ENCODE peak calls at places on chromosomes 12 and 14, in four cellular contexts. G is H1, L is heart right ventricle, C is fibroblast of lung. I is an unnamed sample.
A peak's percentile ranks its signal among the peaks of the same experiment; 100 is the strongest.

GRCh38 chr12:69570545-69571399 is 14.5 kb upstream of the CCT2 start:
- DNase-seq in C (peak; percentile 69), L (peak; percentile 56), G (peak; percentile 63), I (peak; percentile 55)

GRCh38 chr14:24941719-24942118 is 108.2 kb downstream of the STXBP6 start:
- DNase-seq in C (no peak), L (no peak), G (no peak), I (no peak)

GRCh38 chr14:66087231-66087630 is 398.9 kb upstream of the CCDC196 start:
- DNase-seq in G (no peak), L (no peak), C (peak; percentile 34), I (peak; percentile 20)

GRCh38 chr14:77253333-77254190 is 17.4 kb downstream of the NGB start:
- DNase-seq in L (no peak), G (no peak), C (no peak), I (no peak)

GRCh38 chr12:85575115-85576096 is 260.8 kb downstream of the RASSF9 start:
- DNase-seq in C (peak; percentile 48), G (peak; percentile 56), L (peak; percentile 50), I (peak; percentile 20)

GRCh38 chr14:100035700-100036099 is 29.5 kb upstream of the EVL start:
- DNase-seq in L (no peak), C (no peak), G (no peak), I (no peak)

GRCh38 chr12:108228746-108229145 is 99.7 kb downstream of the WSCD2 start:
- DNase-seq in L (no peak), C (no peak), G (no peak), I (no peak)

GRCh38 chr14:75283162-75283883 is 4.7 kb downstream of the FOS start:
- DNase-seq in L (no peak), G (no peak), C (peak; percentile 56), I (peak; percentile 73)

GRCh38 chr12:20830456-20830855 is 20.0 kb downstream of the SLCO1B3 start:
- DNase-seq in G (no peak), C (no peak), L (no peak), I (no peak)

GRCh38 chr14:100532154-100532915 is 54.9 kb downstream of the BEGAIN start:
- DNase-seq in C (peak; percentile 84), G (no peak), L (peak; percentile 1), I (peak; percentile 81)

GRCh38 chr12:70487440-70487839 is 121.3 kb downstream of the KCNMB4 start:
- DNase-seq in L (no peak), C (peak; percentile 57), G (no peak), I (peak; percentile 44)

GRCh38 chr14:45261209-45261608 is 8.2 kb upstream of the MIS18BP1 start:
- DNase-seq in C (no peak), G (no peak), L (no peak), I (no peak)

GRCh38 chr14:103194256-103195045 is 71.2 kb downstream of the TNFAIP2 start:
- DNase-seq in L (no peak), G (no peak), C (peak; percentile 67), I (peak; percentile 63)

GRCh38 chr14:67962215-67962644 is 142.7 kb downstream of the RAD51B start:
- DNase-seq in C (no peak), L (no peak), G (no peak), I (no peak)

GRCh38 chr14:101005447-101005846 is 101.9 kb upstream of the RTL1 start:
- DNase-seq in G (peak; percentile 35), C (no peak), L (no peak), I (no peak)

GRCh38 chr12:123149088-123149827 is 1.6 kb downstream of the PITPNM2 start:
- DNase-seq in C (no peak), L (no peak), G (no peak), I (no peak)

GRCh38 chr12:21827135-21827534 is 52.6 kb upstream of the KCNJ8 start:
- DNase-seq in C (no peak), L (no peak), G (no peak), I (no peak)

GRCh38 chr12:109783135-109783964 is 49.8 kb downstream of the TRPV4 start:
- DNase-seq in L (no peak), G (no peak), C (no peak), I (no peak)

GRCh38 chr14:68444449-68445168 is 348.3 kb downstream of the ZFP36L1 start:
- DNase-seq in L (peak; percentile 25), G (no peak), C (peak; percentile 79), I (peak; percentile 74)

GRCh38 chr12:8658361-8658760 is 4.3 kb downstream of the MFAP5 start:
- DNase-seq in L (no peak), G (no peak), C (peak; percentile 98), I (peak; percentile 98)

GRCh38 chr14:104437703-104438102 is 141.9 kb upstream of the C14orf180 start:
- DNase-seq in C (no peak), G (no peak), L (no peak), I (no peak)

GRCh38 chr12:51419473-51420228 is 5.0 kb upstream of the SLC4A8 start:
- DNase-seq in L (no peak), G (no peak), C (peak; percentile 7), I (no peak)

GRCh38 chr12:6089041-6089823 is 35.2 kb downstream of the VWF start:
- DNase-seq in L (no peak), G (no peak), C (peak; percentile 75), I (peak; percentile 62)

GRCh38 chr12:13229504-13229903 is 33.0 kb downstream of the EMP1 start:
- DNase-seq in C (no peak), G (no peak), L (no peak), I (no peak)

GRCh38 chr14:93996130-93996695 is 888 bp upstream of the CCDC197 start:
- DNase-seq in C (no peak), G (no peak), L (no peak), I (no peak)

GRCh38 chr12:96237465-96238077 is 43.4 kb downstream of the ELK3 start:
- DNase-seq in C (peak; percentile 99), G (no peak), L (peak; percentile 75), I (peak; percentile 99)

GRCh38 chr12:67758119-67758873 is 109.8 kb downstream of the DYRK2 start:
- DNase-seq in G (no peak), L (no peak), C (no peak), I (no peak)

GRCh38 chr12:124813782-124814181 is 49.9 kb downstream of the SCARB1 start:
- DNase-seq in L (no peak), C (no peak), G (no peak), I (no peak)

GRCh38 chr12:20578142-20578541 is 117.0 kb upstream of the SLCO1C1 start:
- DNase-seq in C (no peak), G (no peak), L (no peak), I (no peak)

GRCh38 chr12:113955109-113955970 is 10.8 kb downstream of the RBM19 start:
- DNase-seq in L (no peak), G (peak; percentile 83), C (peak; percentile 1), I (no peak)

DNA sequence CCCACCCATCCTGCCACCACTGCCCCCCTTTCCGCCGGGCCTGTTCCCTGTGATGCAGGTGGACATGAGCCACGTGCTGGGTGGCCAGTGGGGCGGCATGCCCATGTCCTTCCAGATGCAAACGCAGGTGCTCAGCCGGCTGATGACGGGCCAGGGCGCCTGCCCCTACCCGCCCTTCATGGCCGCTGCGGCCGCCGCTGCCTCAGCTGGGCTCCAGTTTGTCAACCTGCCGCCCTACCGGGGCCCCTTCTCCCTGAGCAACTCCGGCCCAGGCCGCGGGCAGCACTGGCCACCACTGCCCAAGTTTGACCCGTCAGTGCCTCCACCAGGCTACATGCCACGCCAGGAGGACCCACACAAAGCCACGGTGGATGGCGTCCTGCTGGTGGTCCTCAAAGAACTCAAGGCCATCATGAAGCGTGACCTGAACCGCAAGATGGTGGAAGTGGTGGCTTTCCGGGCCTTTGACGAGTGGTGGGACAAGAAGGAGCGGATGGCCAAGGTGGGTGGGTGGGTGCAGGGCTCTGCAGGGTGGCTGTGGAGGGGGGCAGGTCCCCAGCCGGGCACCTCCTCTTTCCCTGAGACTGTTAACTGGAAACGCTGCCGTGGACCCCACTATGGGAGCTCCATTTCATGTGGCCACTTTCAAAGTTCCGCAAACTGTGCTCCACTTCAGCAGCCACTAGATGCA is 10.8 kb downstream of the SETD1B start:
- DNase-seq in G (no peak), C (no peak), L (no peak), I (no peak)
- H3K27ac ChIP-seq in G (no peak overlapping the region), C (no peak overlapping the region), L (no peak overlapping the region), I (no peak overlapping the region)

GRCh38 chr12:30752255-30752654 is 2.5 kb downstream of the CAPRIN2 start:
- DNase-seq in L (no peak), G (no peak), C (no peak), I (no peak)

GRCh38 chr12:30754383-30754749 is 385 bp downstream of the CAPRIN2 start:
- DNase-seq in C (no peak), G (no peak), L (no peak), I (peak; percentile 5)

GRCh38 chr12:30754750-30755394 is at the start of gene CAPRIN2:
- DNase-seq in G (peak; percentile 95), L (peak; percentile 94), C (peak; percentile 96), I (peak; percentile 90)

GRCh38 chr12:30753761-30754382 is 879 bp downstream of the CAPRIN2 start:
- DNase-seq in G (no peak), L (no peak), C (peak; percentile 56), I (peak; percentile 41)

DNA sequence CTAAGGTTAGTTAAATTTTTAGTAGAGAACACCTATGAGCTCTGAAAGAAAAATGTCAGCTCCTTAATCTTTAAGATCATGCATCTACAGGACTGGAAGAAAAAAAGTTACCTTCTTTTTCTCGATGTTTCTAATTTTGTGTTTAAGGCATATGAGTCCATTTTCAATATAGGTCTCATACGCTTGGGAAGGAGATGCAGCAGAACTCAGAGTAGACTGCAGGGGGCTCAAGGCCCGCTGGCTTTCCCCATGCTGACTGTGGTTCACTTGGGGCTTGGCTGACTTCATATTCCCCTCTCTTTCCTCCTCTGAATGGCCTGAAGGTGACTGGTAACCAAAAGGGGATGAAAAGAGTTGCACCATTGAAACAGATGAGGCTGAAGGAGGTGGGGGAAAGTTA is 1.5 kb downstream of the CAPRIN2 start:
- DNase-seq in C (peak; percentile 56), L (no peak), G (no peak), I (peak; percentile 37)
- H3K4me3 ChIP-seq in C (peak overlapping the region; percentile 70), L (no peak overlapping the region), G (peak overlapping the region; percentile 85), I (peak overlapping the region; percentile 89)

GRCh38 chr14:23431486-23431885 is 4.0 kb downstream of the MYH7 start:
- DNase-seq in G (no peak), C (no peak), L (no peak), I (no peak)
- H3K27ac ChIP-seq in G (no peak overlapping the region), C (no peak overlapping the region), L (peak overlapping the region; percentile 96), I (no peak overlapping the region)

GRCh38 chr12:32390572-32391219 is 8.7 kb upstream of the FGD4 start:
- DNase-seq in C (peak; percentile 20), L (peak; percentile 7), G (peak; percentile 44), I (no peak)
- H3K4me3 ChIP-seq in C (no peak overlapping the region), L (no peak overlapping the region), G (no peak overlapping the region), I (peak overlapping the region; percentile 33)

GRCh38 chr14:73789996-73790581 is 61.5 kb upstream of the PTGR2 start:
- DNase-seq in C (peak; percentile 99), L (peak; percentile 85), G (no peak), I (peak; percentile 99)
- H3K27ac ChIP-seq in C (peak overlapping the region; percentile 96), L (peak overlapping the region; percentile 99), G (no peak overlapping the region), I (peak overlapping the region; percentile 98)

GRCh38 chr14:49621114-49621881 is 699 bp downstream of the MGAT2 start:
- DNase-seq in L (peak; percentile 78), C (peak; percentile 68), G (no peak), I (peak; percentile 35)

GRCh38 chr14:49619730-49620129 is 696 bp downstream of the RPL36AL start:
- DNase-seq in G (no peak), C (no peak), L (no peak), I (no peak)

GRCh38 chr14:49620182-49621113 is at the start of the genes MGAT2 and RPL36AL:
- DNase-seq in G (peak; percentile 97), L (peak; percentile 99), C (peak; percentile 99), I (peak; percentile 98)

GRCh38 chr14:49615776-49616175 is 4.7 kb downstream of the RPL36AL start:
- DNase-seq in C (peak; percentile 22), G (no peak), L (no peak), I (no peak)

GRCh38 chr14:49617846-49618519 is 2.4 kb downstream of the RPL36AL start:
- DNase-seq in C (no peak), G (no peak), L (no peak), I (no peak)
- H3K4me3 ChIP-seq in C (no peak overlapping the region), G (no peak overlapping the region), L (no peak overlapping the region), I (peak overlapping the region; percentile 15)

I was measured in astrocyte.